ENCODE peak calls at places on chromosome 9, in five cellular contexts. V, E, I, Z and D are unnamed samples.
A peak's percentile ranks its signal among the peaks of the same experiment; 100 is the strongest.

GRCh38 chr9:129661029-129661428 is 4.4 kb upstream of the PRRX2 start:
- DNase-seq in Z (no peak), E (no peak), V (no peak), I (no peak), D (no peak)

GRCh38 chr9:101738566-101739183 is at the start of gene GRIN3A:
- DNase-seq in V (no peak), I (no peak), E (no peak), Z (peak; percentile 17), D (peak; percentile 82)

GRCh38 chr9:76512826-76513225 is 53.8 kb downstream of the GCNT1 start:
- DNase-seq in Z (no peak), V (no peak), I (peak; percentile 74), E (no peak), D (no peak)

GRCh38 chr9:32345243-32345642 is 39.2 kb upstream of the ACO1 start:
- DNase-seq in Z (no peak), E (no peak), I (no peak), V (no peak), D (peak; percentile 86)

GRCh38 chr9:80175286-80175906 is 603.6 kb downstream of the TLE4 start:
- DNase-seq in V (no peak), Z (peak; percentile 40), I (peak; percentile 6), E (peak; percentile 6), D (no peak)

GRCh38 chr9:18404482-18405029 is 69.4 kb upstream of the ADAMTSL1 start:
- DNase-seq in E (no peak), Z (no peak), V (no peak), I (no peak), D (no peak)

GRCh38 chr9:15513335-15513734 is 2.6 kb upstream of the PSIP1 start:
- DNase-seq in Z (no peak), E (no peak), I (no peak), V (no peak), D (peak; percentile 88)

GRCh38 chr9:86604741-86605140 is 250.5 kb upstream of the TUT7 start:
- DNase-seq in V (no peak), I (no peak), E (no peak), Z (no peak), D (no peak)

GRCh38 chr9:133522073-133522910 is 2.5 kb downstream of the MYMK start:
- DNase-seq in I (no peak), V (no peak), Z (no peak), E (no peak), D (no peak)

GRCh38 chr9:126439402-126439765 is 112.8 kb downstream of the MVB12B start:
- DNase-seq in E (no peak), V (no peak), I (peak; percentile 83), Z (no peak), D (no peak)

GRCh38 chr9:88355166-88355565 is 33.1 kb upstream of the SPIN1 start:
- DNase-seq in Z (no peak), I (peak; percentile 37), V (no peak), E (no peak), D (no peak)

GRCh38 chr9:119801311-119801710 is 432.1 kb upstream of the BRINP1 start:
- DNase-seq in E (no peak), V (no peak), Z (no peak), I (no peak), D (no peak)

GRCh38 chr9:130565792-130566191 is 13.6 kb upstream of the FUBP3 start:
- DNase-seq in V (no peak), I (no peak), E (no peak), Z (no peak), D (no peak)

GRCh38 chr9:112348257-112348992 is 15.0 kb upstream of the PTBP3 start:
- DNase-seq in I (peak; percentile 55), E (peak; percentile 56), Z (peak; percentile 90), V (peak; percentile 72), D (peak; percentile 76)

GRCh38 chr9:122173670-122174069 is 14.0 kb downstream of the MORN5 start:
- DNase-seq in Z (no peak), V (no peak), I (no peak), E (no peak), D (no peak)

GRCh38 chr9:5787759-5788329 is 45.1 kb downstream of the ERMP1 start:
- DNase-seq in I (no peak), V (no peak), Z (no peak), E (no peak), D (no peak)

GRCh38 chr9:17625644-17626388 is 47.0 kb downstream of the SH3GL2 start:
- DNase-seq in E (no peak), Z (no peak), I (peak; percentile 37), V (no peak), D (no peak)

GRCh38 chr9:113154471-113154870 is 3.7 kb downstream of the SLC31A2 start:
- DNase-seq in V (no peak), I (peak; percentile 74), Z (peak; percentile 16), E (no peak), D (no peak)

GRCh38 chr9:109012009-109012875 is 1.1 kb downstream of the CTNNAL1 start:
- DNase-seq in V (peak; percentile 75), E (peak; percentile 22), Z (peak; percentile 62), I (peak; percentile 94), D (peak; percentile 84)

GRCh38 chr9:101737705-101738565 is 512 bp downstream of the GRIN3A start:
- DNase-seq in V (no peak), E (no peak), Z (peak; percentile 29), I (no peak), D (peak; percentile 84)

GRCh38 chr9:2727966-2728613 is 10.8 kb downstream of the KCNV2 start:
- DNase-seq in Z (peak; percentile 60), V (no peak), I (peak; percentile 46), E (no peak), D (peak; percentile 67)

GRCh38 chr9:134943836-134944235 is 26.1 kb upstream of the FCN1 start:
- DNase-seq in E (no peak), V (no peak), I (no peak), Z (no peak), D (no peak)

GRCh38 chr9:134944916-134945315 is 27.2 kb upstream of the FCN1 start:
- DNase-seq in Z (no peak), E (no peak), V (no peak), I (no peak), D (no peak)

GRCh38 chr9:134943411-134943810 is 25.7 kb upstream of the FCN1 start:
- DNase-seq in E (no peak), I (no peak), Z (no peak), V (no peak), D (no peak)

GRCh38 chr9:134945509-134946275 is 28.0 kb upstream of the FCN1 start:
- DNase-seq in I (no peak), Z (no peak), V (no peak), E (no peak), D (no peak)

DNA sequence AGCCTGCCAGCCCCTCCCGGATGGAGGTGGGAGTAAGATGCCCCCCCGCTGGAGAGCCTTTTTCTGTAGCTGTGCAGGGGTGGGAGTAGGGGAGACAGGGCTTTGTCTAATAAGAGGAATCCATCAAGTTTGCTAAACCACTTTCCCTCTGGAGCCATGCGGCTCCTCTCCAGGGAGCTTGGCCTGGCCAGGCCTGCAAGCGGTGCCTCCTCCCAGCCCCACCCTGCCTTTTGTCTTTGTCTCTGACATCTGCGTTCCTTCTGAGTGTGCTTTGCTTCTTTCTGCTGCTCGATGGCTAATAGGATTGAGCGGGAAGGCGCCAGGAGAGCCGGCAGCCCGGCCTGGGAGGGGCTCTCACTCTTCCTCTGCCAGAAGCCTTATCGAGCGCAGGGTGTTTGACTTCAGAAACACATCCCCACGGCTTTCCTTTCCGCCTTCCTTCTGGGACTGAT is 26.7 kb upstream of the FCN1 start:
- DNase-seq in E (no peak), V (no peak), Z (no peak), I (no peak), D (peak; percentile 76)
- H3K27ac ChIP-seq in E (no peak overlapping the region), V (no peak overlapping the region), Z (no peak overlapping the region), I (no peak overlapping the region), D (peak overlapping the region; percentile 55)

GRCh38 chr9:92467041-92467440 is 15.3 kb downstream of the ASPN start:
- DNase-seq in E (no peak), V (no peak), I (no peak), Z (no peak), D (no peak)

GRCh38 chr9:92468206-92468605 is 14.1 kb downstream of the ASPN start:
- DNase-seq in I (peak; percentile 49), V (no peak), Z (no peak), E (no peak), D (no peak)

GRCh38 chr9:92467511-92467910 is 14.8 kb downstream of the ASPN start:
- DNase-seq in Z (no peak), E (no peak), I (no peak), V (no peak), D (no peak)

GRCh38 chr9:92463989-92464388 is 18.3 kb downstream of the ASPN start:
- DNase-seq in V (no peak), Z (no peak), E (no peak), I (peak; percentile 98), D (no peak)

DNA sequence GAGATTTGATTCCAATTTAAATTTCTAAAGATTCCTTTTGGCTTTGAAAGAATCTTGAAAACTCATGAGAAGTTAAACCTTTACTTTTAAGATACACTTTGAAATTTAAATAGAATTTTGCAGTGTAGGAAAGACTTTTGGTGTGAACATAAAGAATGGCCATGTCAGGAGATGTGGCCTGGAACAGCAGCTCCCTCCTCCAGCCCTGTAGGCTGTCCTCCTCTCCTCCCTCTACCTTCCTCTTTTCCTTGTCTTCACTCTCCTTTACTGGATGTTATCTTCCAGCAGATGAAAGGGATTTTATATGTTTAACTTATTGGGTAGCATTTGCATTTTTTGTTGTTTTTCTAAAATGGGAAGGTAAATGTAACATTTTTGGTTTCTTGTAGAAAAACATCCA is 18.9 kb downstream of the ASPN start:
- DNase-seq in V (no peak), E (no peak), I (no peak), Z (no peak), D (no peak)
- H3K27ac ChIP-seq in V (no peak overlapping the region), E (no peak overlapping the region), I (peak overlapping the region; percentile 71), Z (no peak overlapping the region), D (no peak overlapping the region)

GRCh38 chr9:89779416-89779815 is 174.6 kb downstream of the GADD45G start:
- DNase-seq in V (no peak), I (no peak), E (no peak), Z (no peak), D (no peak)
- H3K27ac ChIP-seq in V (no peak overlapping the region), I (no peak overlapping the region), E (no peak overlapping the region), Z (no peak overlapping the region), D (no peak overlapping the region)

GRCh38 chr9:110764006-110764405 is 95.4 kb downstream of the MUSK start:
- DNase-seq in E (no peak), V (no peak), I (no peak), Z (no peak), D (no peak)

GRCh38 chr9:110769667-110770066 is 101.1 kb downstream of the MUSK start:
- DNase-seq in V (no peak), I (peak; percentile 83), Z (no peak), E (no peak), D (no peak)

GRCh38 chr9:110765926-110766325 is 97.3 kb downstream of the MUSK start:
- DNase-seq in V (no peak), I (no peak), E (no peak), Z (no peak), D (no peak)

GRCh38 chr9:110768887-110769286 is 100.3 kb downstream of the MUSK start:
- DNase-seq in Z (no peak), I (no peak), E (no peak), V (no peak), D (no peak)

DNA sequence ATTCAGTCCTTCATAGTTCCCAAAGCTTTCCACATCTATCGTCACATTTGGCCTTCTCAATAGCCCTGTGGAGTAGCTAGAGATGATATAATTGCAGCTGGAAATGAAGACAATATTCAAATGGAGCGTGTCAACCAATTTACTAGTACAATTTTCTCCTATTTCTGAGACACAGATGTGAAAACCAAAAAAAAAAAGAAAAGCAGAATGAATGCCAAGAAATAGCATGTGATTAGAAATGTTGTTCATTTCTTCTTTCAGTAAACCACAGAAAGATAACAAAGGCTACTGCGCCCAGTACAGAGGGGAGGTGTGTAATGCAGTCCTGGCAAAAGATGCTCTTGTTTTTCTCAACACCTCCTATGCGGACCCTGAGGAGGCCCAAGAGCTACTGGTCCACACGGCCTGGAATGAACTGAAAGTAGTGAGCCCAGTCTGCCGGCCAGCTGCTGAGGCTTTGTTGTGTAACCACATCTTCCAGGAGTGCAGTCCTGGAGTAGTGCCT is 99.0 kb downstream of the MUSK start:
- DNase-seq in V (no peak), E (no peak), I (peak; percentile 83), Z (peak; percentile 12), D (no peak)
- H3K27ac ChIP-seq in V (no peak overlapping the region), E (no peak overlapping the region), I (no peak overlapping the region), Z (no peak overlapping the region), D (no peak overlapping the region)